ENCODE peak calls at places on chromosomes 16 and 17, in four cellular contexts. One of them, this sample, is unnamed.

GRCh38 chr17:76266244-76266938 is 1.2 kb downstream of the UBALD2 start:
- DNase-seq in nephron progenitor cell: no peak
- DNase-seq in fibroblast of gingiva: peak
- DNase-seq in HCT116: no peak
- DNase-seq in this sample: no peak

GRCh38 chr17:81405382-81406005 is 10.2 kb downstream of the BAHCC1 start:
- DNase-seq in nephron progenitor cell: no peak
- DNase-seq in HCT116: no peak
- DNase-seq in fibroblast of gingiva: peak
- DNase-seq in this sample: no peak

GRCh38 chr16:85215478-85216120 is 103.3 kb upstream of the CIBAR2 start:
- DNase-seq in nephron progenitor cell: no peak
- DNase-seq in HCT116: no peak
- DNase-seq in fibroblast of gingiva: no peak
- DNase-seq in this sample: no peak

GRCh38 chr17:81509687-81510523 is 2.7 kb downstream of the ACTG1 start:
- DNase-seq in HCT116: no peak
- DNase-seq in fibroblast of gingiva: no peak
- DNase-seq in nephron progenitor cell: no peak
- DNase-seq in this sample: no peak

GRCh38 chr17:60792250-60792898 is 114.7 kb downstream of the BCAS3 start:
- DNase-seq in nephron progenitor cell: no peak
- DNase-seq in HCT116: no peak
- DNase-seq in fibroblast of gingiva: peak
- DNase-seq in this sample: no peak

GRCh38 chr17:49987290-49987585 is 7.8 kb downstream of the DLX3 start:
- DNase-seq in HCT116: no peak
- DNase-seq in nephron progenitor cell: no peak
- DNase-seq in fibroblast of gingiva: no peak
- DNase-seq in this sample: no peak

GRCh38 chr17:80877095-80877828 is 114.4 kb upstream of the CHMP6 start:
- DNase-seq in fibroblast of gingiva: no peak
- DNase-seq in nephron progenitor cell: no peak
- DNase-seq in HCT116: no peak
- DNase-seq in this sample: no peak

GRCh38 chr16:46886764-46887523 is 2.8 kb downstream of the GPT2 start:
- DNase-seq in fibroblast of gingiva: no peak
- DNase-seq in HCT116: no peak
- DNase-seq in nephron progenitor cell: no peak
- DNase-seq in this sample: no peak

GRCh38 chr16:3652373-3653037 is 2.0 kb upstream of the DNASE1 start:
- DNase-seq in fibroblast of gingiva: no peak
- DNase-seq in HCT116: no peak
- DNase-seq in nephron progenitor cell: no peak
- DNase-seq in this sample: no peak

GRCh38 chr17:49132699-49133364 is at the start of gene B4GALNT2:
- DNase-seq in fibroblast of gingiva: no peak
- DNase-seq in nephron progenitor cell: peak
- DNase-seq in HCT116: no peak
- DNase-seq in this sample: no peak

GRCh38 chr17:28698253-28698941 is 13.3 kb downstream of the PROCA1 start:
- DNase-seq in HCT116: no peak
- DNase-seq in nephron progenitor cell: no peak
- DNase-seq in fibroblast of gingiva: no peak
- DNase-seq in this sample: no peak

GRCh38 chr17:73255671-73256181 is 6.0 kb downstream of the CPSF4L start:
- DNase-seq in fibroblast of gingiva: no peak
- DNase-seq in nephron progenitor cell: peak
- DNase-seq in HCT116: peak
- DNase-seq in this sample: no peak

GRCh38 chr17:79126139-79126538 is 51.5 kb downstream of the ENGASE start:
- DNase-seq in HCT116: no peak
- DNase-seq in nephron progenitor cell: no peak
- DNase-seq in fibroblast of gingiva: no peak
- DNase-seq in this sample: no peak

This sample was measured in NCI-H460.